ENCODE peak calls at places on chromosomes 7 and 10, in nine cellular contexts. K is brain microvascular endothelial cell; L is mesendoderm; X is right lobe of liver; W is heart left ventricle; N is CD4-positive, alpha-beta memory T cell; B is endodermal cell; U is fibroblast of lung; C is lower lobe of right lung. T is an unnamed sample.
A peak's percentile ranks its signal among the peaks of the same experiment; 100 is the strongest.

GRCh38 chr7:25777969-25778767 is 373.8 kb upstream of the NFE2L3 start:
- DNase-seq in K (no peak), C (no peak), W (no peak), N (no peak), B (no peak), L (no peak), X (no peak), U (no peak), T (no peak)

GRCh38 chr7:27875832-27876231 is 135.9 kb downstream of the TAX1BP1 start:
- DNase-seq in N (no peak), K (no peak), C (no peak), W (no peak), L (peak; percentile 42), U (no peak), B (no peak), X (no peak), T (no peak)

GRCh38 chr10:132690401-132690800 is 95.5 kb downstream of the NKX6-2 start:
- DNase-seq in B (peak; percentile 22), U (no peak), C (peak; percentile 21), X (peak; percentile 9), L (no peak), N (no peak), K (no peak), W (peak; percentile 10), T (peak; percentile 30)

GRCh38 chr10:42543840-42544372 is 94.5 kb downstream of the ZNF33B start:
- DNase-seq in X (no peak), W (no peak), K (no peak), C (no peak), B (no peak), L (no peak), U (no peak), N (no peak), T (no peak)

GRCh38 chr10:124467165-124467564 is 5.5 kb downstream of the LHPP start:
- DNase-seq in X (no peak), N (no peak), U (no peak), C (no peak), L (no peak), W (no peak), K (no peak), B (no peak), T (no peak)

GRCh38 chr7:121505021-121505420 is 108.9 kb upstream of the FAM3C start:
- DNase-seq in W (no peak), X (no peak), U (peak; percentile 74), K (peak; percentile 20), N (no peak), L (peak; percentile 15), C (no peak), B (no peak), T (no peak)

GRCh38 chr7:143408247-143408685 is 390 bp downstream of the EPHA1 start:
- DNase-seq in U (no peak), N (no peak), C (no peak), X (no peak), K (no peak), L (no peak), B (no peak), W (no peak), T (no peak)

GRCh38 chr10:16521311-16522016 is at the start of gene C1QL3:
- DNase-seq in B (peak; percentile 77), C (no peak), W (no peak), L (peak; percentile 55), X (peak; percentile 26), K (no peak), U (peak; percentile 34), N (no peak), T (peak; percentile 75)

GRCh38 chr7:149125189-149125863 is 798 bp downstream of the ZNF425 start:
- DNase-seq in C (no peak), N (no peak), W (no peak), X (no peak), L (peak; percentile 52), K (no peak), B (no peak), U (peak; percentile 13), T (peak; percentile 74)

GRCh38 chr7:30888783-30889182 is 22.9 kb upstream of the AQP1 start:
- DNase-seq in L (peak; percentile 65), U (peak; percentile 96), K (peak; percentile 86), X (no peak), C (no peak), W (no peak), N (no peak), B (no peak), T (no peak)

GRCh38 chr10:49083256-49083655 is 32.1 kb downstream of the VSTM4 start:
- DNase-seq in C (no peak), N (no peak), X (no peak), U (no peak), W (peak; percentile 47), L (no peak), B (peak; percentile 28), K (no peak), T (no peak)

DNA sequence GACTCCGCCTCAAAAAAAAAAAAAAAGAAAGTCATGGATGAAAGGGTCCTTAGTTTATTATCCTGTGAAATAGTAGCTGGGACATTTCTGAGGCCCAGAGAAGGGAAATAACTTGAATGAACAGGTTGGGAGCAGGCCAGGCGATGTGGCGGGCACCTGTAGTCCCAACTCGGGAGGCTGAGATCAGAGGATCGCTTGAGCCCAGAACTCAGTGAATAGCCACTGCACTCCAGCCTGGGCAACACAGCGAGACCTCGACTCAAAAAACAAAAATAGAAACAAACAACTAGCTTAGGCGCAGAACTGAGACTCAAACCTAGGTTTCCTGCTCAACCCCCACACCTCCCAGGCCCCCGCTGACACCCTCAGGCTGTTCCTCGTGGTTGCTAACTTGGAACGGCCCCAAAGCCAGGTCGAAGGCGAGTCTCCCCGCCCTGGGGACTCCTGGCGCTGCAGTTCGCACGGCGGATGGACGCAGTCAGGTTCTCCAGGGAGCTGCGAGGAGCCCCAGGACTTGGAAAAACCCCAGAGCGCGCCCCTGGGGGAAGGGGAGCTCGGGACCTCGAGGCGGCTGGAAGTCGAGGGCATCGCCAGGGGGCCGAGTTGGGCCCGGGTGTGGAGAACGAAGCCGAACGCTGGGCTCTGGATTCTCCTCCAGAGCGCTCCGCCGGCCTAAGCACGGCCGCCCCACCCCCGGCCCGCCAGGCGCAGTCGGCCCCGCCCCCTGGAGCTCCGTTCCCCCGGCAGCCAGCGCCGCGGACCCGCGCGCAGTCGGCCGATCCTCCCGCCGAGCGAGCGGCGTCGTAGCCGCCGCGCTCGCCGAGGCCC is at the start of gene STOX1:
- DNase-seq in K (peak; percentile 13), N (peak; percentile 53), W (peak; percentile 32), U (peak; percentile 67), X (peak; percentile 58), B (peak; percentile 91), C (peak; percentile 54), L (peak; percentile 80), T (peak; percentile 94)
- H3K4me3 ChIP-seq in K (peak within 1 kb of the TSS; percentile 59), N (peak within 1 kb of the TSS; percentile 39), W (peak within 1 kb of the TSS; percentile 64), U (peak within 1 kb of the TSS; percentile 59), X (peak within 1 kb of the TSS; percentile 63), B (peak within 1 kb of the TSS; percentile 84), C (peak within 1 kb of the TSS; percentile 61), L (peak within 1 kb of the TSS; percentile 38), T (peak within 1 kb of the TSS; percentile 66)

DNA sequence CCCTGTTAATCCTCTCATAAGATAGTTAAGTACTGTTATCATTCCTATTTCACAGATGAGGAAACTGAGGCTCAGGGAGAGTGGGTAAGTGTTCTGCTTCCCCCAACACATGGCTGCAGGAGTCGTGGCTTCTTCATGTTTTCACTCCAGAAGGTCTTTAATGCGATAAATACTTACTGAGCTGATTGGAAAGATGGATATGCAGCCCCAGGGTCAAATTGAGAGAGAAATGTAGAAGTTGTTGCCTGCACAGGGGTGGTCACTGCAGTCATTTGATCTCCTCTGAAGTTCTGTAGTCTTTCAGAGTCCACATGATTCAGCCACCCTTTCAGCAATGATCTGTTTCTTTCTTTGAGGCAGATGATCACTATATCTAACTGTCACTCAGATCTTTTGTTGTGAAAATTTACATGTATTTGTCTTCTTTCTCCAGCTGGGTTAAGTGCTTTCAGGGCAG is 29.3 kb downstream of the CRCP start:
- DNase-seq in B (no peak), L (no peak), U (no peak), X (no peak), W (no peak), C (no peak), N (no peak), K (no peak), T (no peak)
- H3K36me3 ChIP-seq in B (peaks cover 76% of the 10 kb centered on the region), L (peaks cover 3% of the 10 kb centered on the region), U (peaks cover 8% of the 10 kb centered on the region), X (no peaks in the 10 kb centered on the region), W (peaks cover 65% of the 10 kb centered on the region), C (peaks cover 85% of the 10 kb centered on the region), N (peaks cover 54% of the 10 kb centered on the region), K (peaks cover 24% of the 10 kb centered on the region), T (peaks cover 9% of the 10 kb centered on the region)

DNA sequence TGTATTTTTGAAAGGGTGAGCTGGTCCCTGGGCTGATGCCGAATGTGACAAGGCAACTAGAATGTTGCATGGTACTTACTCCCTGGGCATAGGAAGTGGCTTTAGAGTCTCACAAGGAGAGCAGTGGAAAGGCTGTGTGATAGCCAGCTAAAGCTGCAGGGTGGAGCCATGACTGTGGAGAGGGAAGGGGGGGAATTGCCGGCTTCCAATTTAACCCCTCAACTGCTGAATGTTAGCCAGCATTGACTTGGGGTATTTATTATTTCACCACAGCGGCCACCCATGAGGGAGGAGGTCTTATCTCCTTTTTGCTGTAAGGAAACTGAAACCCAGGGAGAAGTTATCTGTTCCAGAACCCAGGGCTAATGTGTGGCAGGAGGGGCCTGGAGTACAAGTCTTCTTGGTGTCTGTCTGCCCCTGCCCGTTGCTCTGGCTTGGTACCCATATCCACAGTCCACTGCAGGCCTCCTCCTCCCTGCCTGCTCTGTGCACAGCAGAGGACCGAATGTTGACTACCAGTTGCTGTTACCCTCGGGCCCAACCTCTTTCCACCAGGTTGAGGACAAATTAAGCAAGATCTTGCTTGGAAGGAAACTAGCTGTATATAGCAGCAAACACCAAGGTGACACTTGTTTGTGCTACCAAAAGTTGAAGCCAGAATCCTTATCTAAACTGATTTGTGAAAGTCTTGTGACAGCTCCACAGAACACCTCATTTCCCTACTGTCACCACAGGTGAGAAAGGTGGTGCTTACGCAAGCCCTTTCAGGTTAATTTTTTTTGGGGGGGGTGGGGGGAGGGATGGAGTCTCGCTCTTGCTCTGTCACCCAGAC is 37.6 kb downstream of the WBP1L start:
- DNase-seq in B (peak; percentile 79), X (no peak), U (no peak), C (no peak), N (no peak), L (peak; percentile 79), K (no peak), W (no peak), T (peak; percentile 54)
- H3K4me3 ChIP-seq in B (no peak overlapping the region), X (no peak overlapping the region), U (no peak overlapping the region), C (no peak overlapping the region), N (no peak overlapping the region), L (no peak overlapping the region), K (no peak overlapping the region), W (no peak overlapping the region), T (no peak overlapping the region)

GRCh38 chr10:79306644-79307220 is 40.5 kb upstream of the PPIF start:
- DNase-seq in X (no peak), U (no peak), N (no peak), W (no peak), L (no peak), B (no peak), K (no peak), C (peak; percentile 20), T (no peak)

GRCh38 chr10:79305515-79305914 is 41.8 kb upstream of the PPIF start:
- DNase-seq in B (no peak), N (no peak), K (no peak), C (no peak), L (no peak), U (no peak), W (no peak), X (no peak), T (no peak)

GRCh38 chr10:79305988-79306387 is 41.3 kb upstream of the PPIF start:
- DNase-seq in X (no peak), U (no peak), K (no peak), N (no peak), W (no peak), B (no peak), L (no peak), C (peak; percentile 44), T (no peak)

GRCh38 chr10:79303631-79304478 is 43.4 kb upstream of the PPIF start:
- DNase-seq in U (no peak), X (no peak), B (no peak), K (no peak), N (no peak), W (no peak), L (no peak), C (no peak), T (no peak)

GRCh38 chr10:79304479-79305087 is 42.7 kb upstream of the PPIF start:
- DNase-seq in C (no peak), K (no peak), N (no peak), W (no peak), L (no peak), X (no peak), U (no peak), B (no peak), T (no peak)
- H3K36me3 ChIP-seq in C (peaks cover 100% of the 10 kb centered on the region), K (peaks cover 76% of the 10 kb centered on the region), N (peaks cover 35% of the 10 kb centered on the region), W (peaks cover 99% of the 10 kb centered on the region), L (peaks cover 25% of the 10 kb centered on the region), X (peaks cover 11% of the 10 kb centered on the region), U (peaks cover 68% of the 10 kb centered on the region), B (peaks cover 61% of the 10 kb centered on the region), T (peaks cover 20% of the 10 kb centered on the region)

T was measured in H7.